ENCODE peak calls at places on chromosomes 7 and 10, in eight cellular contexts. C, H, R, W, X, D, B and P are unnamed samples. For H3K4me1, the result is how much of the 10 kb centered on the place peaks cover.

GRCh38 chr10:130206216-130206737 is 70.1 kb downstream of the GLRX3 start:
- DNase-seq in H (no peak), B (no peak), C (no peak), R (no peak), W (no peak), X (no peak), D (no peak), P (no peak)

GRCh38 chr10:100468322-100468721 is 5.5 kb downstream of the WNT8B start:
- DNase-seq in R (no peak), D (no peak), B (no peak), C (no peak), H (no peak), W (no peak), X (no peak), P (no peak)

GRCh38 chr10:4527281-4527960 is 298.6 kb upstream of the AKR1E2 start:
- DNase-seq in C (no peak), H (no peak), D (no peak), R (peak), W (no peak), X (no peak), B (no peak), P (no peak)

GRCh38 chr10:102300289-102300843 is 55.0 kb downstream of the GBF1 start:
- DNase-seq in X (no peak), H (no peak), R (peak), W (no peak), D (no peak), C (no peak), B (no peak), P (no peak)

GRCh38 chr10:76543655-76544054 is 1094.0 kb downstream of the KCNMA1 start:
- DNase-seq in H (no peak), R (peak), D (no peak), B (no peak), C (no peak), X (no peak), W (no peak), P (no peak)

GRCh38 chr10:88544140-88544870 is 38.8 kb downstream of the RNLS start:
- DNase-seq in R (peak), W (no peak), C (no peak), D (no peak), H (no peak), X (no peak), B (no peak), P (no peak)

GRCh38 chr7:148535227-148535626 is 55.3 kb upstream of the C7orf33 start:
- DNase-seq in D (no peak), H (no peak), R (no peak), C (peak), X (no peak), B (no peak), W (no peak), P (no peak)

GRCh38 chr10:132493756-132494290 is 43.8 kb upstream of the INPP5A start:
- DNase-seq in W (no peak), B (no peak), D (peak), C (no peak), R (no peak), H (peak), X (no peak), P (no peak)

GRCh38 chr10:119028900-119029612 is 458 bp upstream of the NANOS1 start:
- DNase-seq in D (peak), B (peak), H (peak), R (peak), W (peak), X (peak), C (peak), P (peak)
- H3K27ac ChIP-seq in D (peak), B (no peak), H (no peak), R (no peak), W (peak), X (peak), C (no peak), P (peak)

GRCh38 chr7:142720140-142720773 is 29.0 kb upstream of the PRSS1 start:
- DNase-seq in W (no peak), D (no peak), C (no peak), X (no peak), B (no peak), H (no peak), R (no peak), P (no peak)

GRCh38 chr7:142714375-142714774 is 34.9 kb upstream of the PRSS1 start:
- DNase-seq in X (no peak), C (peak), W (no peak), H (no peak), B (peak), R (no peak), D (no peak), P (no peak)

GRCh38 chr7:142716596-142716995 is 32.7 kb upstream of the PRSS1 start:
- DNase-seq in R (peak), D (no peak), C (no peak), B (no peak), X (no peak), H (no peak), W (no peak), P (no peak)

GRCh38 chr7:142718314-142718713 is 31.0 kb upstream of the PRSS1 start:
- DNase-seq in B (no peak), C (no peak), W (no peak), H (no peak), X (no peak), R (no peak), D (no peak), P (no peak)

DNA sequence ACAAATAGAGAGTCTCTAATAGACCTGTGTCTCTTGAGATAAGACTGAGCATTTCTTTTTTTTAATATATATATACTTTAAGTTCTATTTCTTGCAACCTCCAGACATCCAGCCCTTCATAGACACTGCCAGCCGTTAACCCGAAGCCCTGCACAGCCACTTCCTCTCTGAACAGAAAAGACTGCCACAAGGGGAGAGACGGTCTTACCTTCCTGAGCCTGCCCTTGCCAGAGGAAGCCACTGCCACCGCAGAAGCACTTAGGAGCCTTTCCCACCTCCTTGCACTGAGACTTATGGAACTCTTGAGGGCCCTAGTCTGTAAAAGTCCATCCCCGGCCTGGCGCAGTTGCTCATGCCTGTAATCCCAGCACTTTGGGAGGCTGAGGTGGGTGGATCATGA is 31.8 kb upstream of the PRSS1 start:
- DNase-seq in R (no peak), H (no peak), B (no peak), D (no peak), W (no peak), C (peak), X (no peak), P (no peak)
- H3K4me1 ChIP-seq in R (under half), H (under half), B (under half), D (under half), W (under half), C (under half), X (under half), P (under half)

GRCh38 chr10:59281861-59282260 is 80.5 kb downstream of the FAM13C start:
- DNase-seq in W (no peak), R (no peak), C (no peak), B (no peak), D (no peak), H (no peak), X (no peak), P (no peak)
- H3K27ac ChIP-seq in W (no peak), R (no peak), C (no peak), B (no peak), D (no peak), H (no peak), X (no peak), P (no peak)

GRCh38 chr10:74927701-74928100 is 101.3 kb downstream of the KAT6B start:
- DNase-seq in C (no peak), H (no peak), D (no peak), X (no peak), W (no peak), R (peak), B (no peak), P (no peak)

GRCh38 chr10:74929197-74929596 is 102.8 kb downstream of the KAT6B start:
- DNase-seq in D (no peak), R (peak), C (no peak), H (no peak), W (no peak), X (no peak), B (no peak), P (no peak)

GRCh38 chr10:74932648-74933047 is 106.2 kb downstream of the KAT6B start:
- DNase-seq in X (no peak), B (no peak), C (no peak), H (no peak), D (peak), W (no peak), R (no peak), P (no peak)

GRCh38 chr10:74928742-74929191 is 102.4 kb downstream of the KAT6B start:
- DNase-seq in R (peak), D (no peak), X (no peak), B (no peak), H (no peak), W (no peak), C (no peak), P (no peak)

DNA sequence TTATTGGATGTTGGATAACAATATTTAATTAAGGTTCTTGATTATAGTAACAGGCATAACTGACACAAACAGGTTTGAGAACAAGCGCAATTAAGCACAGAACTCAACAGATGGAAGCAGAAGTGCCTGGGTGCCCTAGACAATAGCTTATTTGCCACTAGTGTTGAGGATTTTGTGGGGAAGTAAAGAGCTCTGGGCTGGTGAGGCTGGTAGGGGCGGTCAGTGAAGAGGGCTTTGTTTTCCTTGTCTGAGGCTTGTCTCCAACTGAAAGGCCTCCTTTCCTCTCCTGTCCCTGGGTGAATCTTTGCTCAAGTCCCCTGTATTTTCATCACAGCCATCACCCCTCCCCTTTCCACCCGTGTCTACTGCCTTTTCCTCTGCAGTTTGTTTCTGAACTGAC is 104.6 kb downstream of the KAT6B start:
- DNase-seq in H (no peak), X (no peak), B (no peak), C (no peak), D (no peak), W (no peak), R (no peak), P (no peak)
- H3K4me1 ChIP-seq in H (under half), X (under half), B (under half), C (under half), D (under half), W (under half), R (under half), P (under half)